ENCODE peak calls at places on chromosomes 6 and 20, in six cellular contexts. A is HEK293T; U is ovary; N is epithelial cell of prostate; D is caudate nucleus; O is stimulated activated CD8-positive, alpha-beta memory T cell treated with anti-CD3 and anti-CD28 coated beads, Interleukin-15, amount 100 ng/mL, for 24 hours. Y is an unnamed sample.

GRCh38 chr20:8805737-8806442 is 263.0 kb upstream of the PLCB4 start:
- DNase-seq in O (no peak), D (no peak), U (no peak), A (no peak), N (no peak), Y (no peak)

GRCh38 chr6:1651362-1651761 is 41.6 kb downstream of the FOXC1 start:
- DNase-seq in O (no peak), A (no peak), D (no peak), U (no peak), N (no peak), Y (no peak)

GRCh38 chr6:168124161-168124560 is 45.1 kb upstream of the FRMD1 start:
- DNase-seq in N (no peak), U (no peak), O (no peak), A (no peak), D (no peak), Y (no peak)

GRCh38 chr20:25288291-25289181 is 40.7 kb downstream of the PYGB start:
- DNase-seq in N (no peak), U (peak), O (no peak), D (no peak), A (no peak), Y (no peak)

GRCh38 chr20:61571221-61571620 is 319.2 kb downstream of the CDH4 start:
- DNase-seq in O (no peak), N (no peak), U (no peak), D (no peak), A (no peak), Y (no peak)

GRCh38 chr6:87154641-87155271 is 609 bp upstream of the ZNF292 start:
- DNase-seq in U (no peak), O (no peak), D (no peak), A (peak), N (no peak), Y (peak)

GRCh38 chr6:54892831-54893230 is 46.3 kb downstream of the FAM83B start:
- DNase-seq in A (no peak), D (no peak), O (no peak), N (peak), U (no peak), Y (no peak)

GRCh38 chr6:109182590-109182989 is 87.3 kb downstream of the CEP57L1 start:
- DNase-seq in U (no peak), O (no peak), A (no peak), N (no peak), D (peak), Y (no peak)

GRCh38 chr6:87929843-87930288 is 117.8 kb upstream of the SPACA1 start:
- DNase-seq in N (peak), U (peak), A (peak), D (peak), O (no peak), Y (peak)

GRCh38 chr6:31922942-31923341 is 4.6 kb upstream of the C2 start:
- DNase-seq in D (no peak), A (no peak), N (no peak), O (no peak), U (no peak), Y (no peak)

GRCh38 chr20:48360338-48360698 is 467.5 kb downstream of the PREX1 start:
- DNase-seq in U (no peak), O (no peak), N (no peak), D (no peak), A (no peak), Y (no peak)

GRCh38 chr6:20400476-20401402 is 940 bp upstream of the E2F3 start:
- DNase-seq in U (peak), O (peak), N (no peak), A (peak), D (peak), Y (peak)

GRCh38 chr6:122770835-122771601 is 8.5 kb upstream of the FABP7 start:
- DNase-seq in D (no peak), N (no peak), U (no peak), O (no peak), A (no peak), Y (no peak)

GRCh38 chr20:25464501-25465204 is 57.2 kb downstream of the GINS1 start:
- DNase-seq in O (no peak), A (no peak), N (no peak), U (no peak), D (no peak), Y (no peak)

GRCh38 chr6:119040229-119040628 is 38.2 kb downstream of the FAM184A start:
- DNase-seq in U (no peak), A (no peak), D (no peak), N (no peak), O (no peak), Y (no peak)

GRCh38 chr6:158853072-158853871 is 34.1 kb upstream of the EZR start:
- DNase-seq in U (peak), A (peak), D (peak), O (peak), N (peak), Y (no peak)

GRCh38 chr6:138986578-138986977 is 1.5 kb downstream of the REPS1 start:
- DNase-seq in D (no peak), U (no peak), N (no peak), O (no peak), A (no peak), Y (no peak)

GRCh38 chr6:129683606-129684322 is 26.2 kb downstream of the ARHGAP18 start:
- DNase-seq in U (peak), A (no peak), D (peak), N (peak), O (no peak), Y (peak)

GRCh38 chr20:18613553-18613952 is 25.7 kb downstream of the DTD1 start:
- DNase-seq in D (no peak), O (no peak), N (peak), U (no peak), A (no peak), Y (no peak)

GRCh38 chr6:108068618-108069017 is 5.9 kb downstream of the OSTM1 start:
- DNase-seq in A (no peak), N (no peak), O (no peak), D (no peak), U (no peak), Y (no peak)

GRCh38 chr6:131136021-131136847 is 967 bp downstream of the AKAP7 start:
- DNase-seq in O (no peak), A (no peak), U (peak), N (no peak), D (no peak), Y (no peak)

GRCh38 chr6:3176562-3177355 is 19.4 kb upstream of the TUBB2A start:
- DNase-seq in O (no peak), N (peak), U (no peak), A (peak), D (no peak), Y (no peak)

GRCh38 chr6:32105433-32105832 is 3.7 kb downstream of the TNXB start:
- DNase-seq in O (no peak), N (no peak), D (no peak), U (no peak), A (no peak), Y (no peak)

Y was measured in amygdala.